ENCODE peak calls at places on chromosomes 13 and 19, in seven cellular contexts. T is activated CD8-positive, alpha-beta T cell treated with anti-CD3 and anti-CD28 coated beads for 36 hours; R is choroid plexus epithelial cell; F is NCI-H2107; I is AG04450; U is stimulated activated CD4-positive, alpha-beta T cell treated with anti-CD3 and anti-CD28 coated beads, Interleukin-2, amount 100 ng/mL, for 48 hours; O is CD8-positive, alpha-beta T cell. W is an unnamed sample.

GRCh38 chr19:56120371-56121179 is 520 bp downstream of the ZNF787 start:
- DNase-seq in O (peak), F (no peak), I (no peak), T (peak), U (peak), R (peak), W (peak)

GRCh38 chr13:113448885-113449692 is 4.2 kb downstream of the ADPRHL1 start:
- DNase-seq in U (peak), T (peak), I (no peak), R (no peak), F (no peak), O (peak), W (no peak)

GRCh38 chr19:58519087-58519354 is 589 bp downstream of the ZBTB45 start:
- DNase-seq in O (peak), R (peak), F (peak), I (no peak), T (peak), U (peak), W (peak)

GRCh38 chr13:47184311-47184710 is 287.5 kb upstream of the HTR2A start:
- DNase-seq in O (no peak), F (no peak), U (no peak), R (no peak), I (no peak), T (no peak), W (no peak)

GRCh38 chr13:75442736-75443234 is 39.2 kb downstream of the TBC1D4 start:
- DNase-seq in U (no peak), I (no peak), R (peak), T (no peak), O (no peak), F (no peak), W (no peak)

GRCh38 chr19:18488838-18489626 is 32.8 kb downstream of the ELL start:
- DNase-seq in R (no peak), O (no peak), U (no peak), F (no peak), I (no peak), T (no peak), W (peak)

GRCh38 chr13:94088742-94089141 is 390.7 kb downstream of the DCT start:
- DNase-seq in U (no peak), O (no peak), R (no peak), F (no peak), I (no peak), T (no peak), W (no peak)

GRCh38 chr13:113159701-113160100 is 1.3 kb downstream of the PROZ start:
- DNase-seq in I (no peak), F (no peak), O (no peak), R (no peak), U (no peak), T (no peak), W (no peak)

GRCh38 chr19:30029721-30030510 is 87.9 kb downstream of the URI1 start:
- DNase-seq in R (peak), T (peak), F (no peak), U (no peak), O (no peak), I (no peak), W (no peak)

GRCh38 chr19:3360494-3361383 is 5.6 kb upstream of the NFIC start:
- DNase-seq in R (no peak), I (no peak), F (no peak), T (peak), U (peak), O (peak), W (no peak)

GRCh38 chr19:37218592-37218935 is 550 bp downstream of the ZNF383 start:
- DNase-seq in F (no peak), O (no peak), U (no peak), I (no peak), R (peak), T (peak), W (no peak)

GRCh38 chr13:27913116-27913515 is 6.7 kb upstream of the PDX1 start:
- DNase-seq in U (no peak), O (no peak), F (no peak), I (no peak), T (no peak), R (no peak), W (no peak)

GRCh38 chr19:4454621-4454951 is 3.0 kb downstream of the UBXN6 start:
- DNase-seq in T (no peak), R (no peak), F (no peak), O (no peak), U (no peak), I (no peak), W (no peak)

GRCh38 chr19:47610546-47610894 is 1.6 kb downstream of the BICRA start:
- DNase-seq in I (no peak), R (no peak), O (no peak), F (no peak), T (no peak), U (no peak), W (no peak)

W was measured in neural crest cell.